ENCODE peak calls at places on chromosomes 16 and 17, in five cellular contexts. O, K, E, Z and J are unnamed samples.

GRCh38 chr17:2377659-2378058 is 23.2 kb downstream of the MNT start:
- DNase-seq in O (no peak), K (no peak), E (no peak), Z (no peak), J (no peak)

GRCh38 chr17:36849871-36850348 is 87.4 kb upstream of the LHX1 start:
- DNase-seq in O (no peak), K (peak; percentile 44), E (no peak), Z (no peak), J (no peak)

GRCh38 chr17:56838687-56839086 is 4.7 kb downstream of the DGKE start:
- DNase-seq in O (no peak), K (no peak), E (no peak), Z (no peak), J (no peak)

GRCh38 chr16:61432421-61432820 is 603.8 kb downstream of the CDH8 start:
- DNase-seq in O (no peak), K (peak; percentile 66), E (no peak), Z (no peak), J (no peak)

GRCh38 chr17:15436399-15437369 is 30.7 kb downstream of the CDRT4 start:
- DNase-seq in O (peak; percentile 44), K (peak; percentile 69), E (peak; percentile 64), Z (peak; percentile 90), J (no peak)

GRCh38 chr17:77354721-77355455 is 214.1 kb downstream of the SEC14L1 start:
- DNase-seq in O (peak; percentile 51), K (peak; percentile 40), E (peak; percentile 76), Z (peak; percentile 88), J (no peak)

GRCh38 chr16:19771796-19772195 is 53.7 kb downstream of the IQCK start:
- DNase-seq in O (no peak), K (no peak), E (no peak), Z (no peak), J (no peak)

GRCh38 chr16:9793623-9794022 is 388.6 kb downstream of the GRIN2A start:
- DNase-seq in O (no peak), K (no peak), E (no peak), Z (no peak), J (no peak)

GRCh38 chr17:76268015-76268749 is 3.0 kb downstream of the UBALD2 start:
- DNase-seq in O (peak; percentile 74), K (peak; percentile 75), E (peak; percentile 78), Z (peak; percentile 94), J (no peak)

GRCh38 chr17:7191571-7192270 is 12.6 kb upstream of the ASGR1 start:
- DNase-seq in O (no peak), K (peak; percentile 61), E (no peak), Z (no peak), J (no peak)

GRCh38 chr16:28108590-28109247 is 45.2 kb upstream of the GSG1L start:
- DNase-seq in O (peak; percentile 18), K (no peak), E (no peak), Z (no peak), J (no peak)

GRCh38 chr16:24610421-24610765 is 71.0 kb downstream of the RBBP6 start:
- DNase-seq in O (no peak), K (peak; percentile 72), E (peak; percentile 32), Z (no peak), J (no peak)

GRCh38 chr16:71737501-71737900 is 13.0 kb upstream of the PHLPP2 start:
- DNase-seq in O (no peak), K (no peak), E (no peak), Z (no peak), J (no peak)

GRCh38 chr16:74865922-74866598 is 91.4 kb upstream of the FA2H start:
- DNase-seq in O (no peak), K (no peak), E (no peak), Z (no peak), J (no peak)

GRCh38 chr16:12298285-12298684 is 321.8 kb downstream of the SNX29 start:
- DNase-seq in O (no peak), K (no peak), E (no peak), Z (no peak), J (no peak)

GRCh38 chr17:2718150-2718938 is 6.8 kb upstream of the CLUH start:
- DNase-seq in O (no peak), K (no peak), E (no peak), Z (no peak), J (no peak)

GRCh38 chr17:8221663-8222379 is 11.4 kb upstream of the AURKB start:
- DNase-seq in O (peak; percentile 87), K (peak; percentile 94), E (peak; percentile 85), Z (peak; percentile 94), J (peak; percentile 81)

GRCh38 chr16:67053767-67054334 is 24.9 kb downstream of the CBFB start:
- DNase-seq in O (no peak), K (no peak), E (no peak), Z (no peak), J (no peak)

GRCh38 chr17:64230551-64231408 is 32.3 kb downstream of the TEX2 start:
- DNase-seq in O (no peak), K (no peak), E (no peak), Z (no peak), J (no peak)
- TF ChIP-seq CTCF in O (no peak), K (no peak), E (no peak), Z (no peak), J (no peak)

GRCh38 chr16:85443531-85443930 is 169.6 kb upstream of the GSE1 start:
- DNase-seq in O (no peak), K (no peak), E (no peak), Z (no peak), J (no peak)

GRCh38 chr16:85441189-85441889 is 171.8 kb upstream of the GSE1 start:
- DNase-seq in O (no peak), K (no peak), E (no peak), Z (no peak), J (no peak)

GRCh38 chr16:85444879-85445778 is 168.0 kb upstream of the GSE1 start:
- DNase-seq in O (peak; percentile 56), K (no peak), E (no peak), Z (no peak), J (no peak)

GRCh38 chr16:85441890-85442670 is 171.0 kb upstream of the GSE1 start:
- DNase-seq in O (no peak), K (no peak), E (no peak), Z (no peak), J (no peak)

DNA sequence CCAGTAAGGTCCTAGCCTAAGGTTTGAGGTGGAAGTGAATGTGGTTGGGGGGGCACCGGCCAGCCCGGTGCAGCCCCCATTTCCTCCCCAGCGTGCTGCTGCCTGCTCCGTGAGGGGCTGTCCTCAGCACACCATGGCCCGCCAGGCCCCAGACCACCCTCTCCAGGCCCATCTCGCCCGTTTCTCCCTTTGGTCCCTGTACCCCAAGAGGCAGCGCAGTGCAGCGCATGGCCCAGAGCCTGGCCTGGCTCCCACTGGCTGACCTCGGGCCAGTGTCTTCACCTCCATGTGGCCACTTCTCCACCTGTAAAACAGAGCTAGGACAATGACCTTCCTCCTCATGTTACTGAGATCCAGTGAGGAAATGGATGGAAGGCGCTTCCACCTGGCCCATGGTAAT is 170.0 kb upstream of the GSE1 start:
- DNase-seq in O (no peak), K (no peak), E (no peak), Z (no peak), J (no peak)
- H3K4me1 ChIP-seq in O (peaks cover 41% of the 10 kb centered on the region), K (no peaks in the 10 kb centered on the region), E (no peaks in the 10 kb centered on the region), Z (no peaks in the 10 kb centered on the region), J (peaks cover 11% of the 10 kb centered on the region)

GRCh38 chr17:48729335-48730239 is 1.0 kb upstream of the HOXB13 start:
- DNase-seq in O (no peak), K (peak; percentile 67), E (no peak), Z (no peak), J (no peak)
- TF ChIP-seq CTCF in O (no peak), K (no peak), E (no peak), Z (no peak), J (no peak)

GRCh38 chr17:81714412-81715106 is 2.5 kb downstream of the SLC25A10 start:
- DNase-seq in O (no peak), K (no peak), E (no peak), Z (no peak), J (no peak)
- H3K4me1 ChIP-seq in O (peaks cover 54% of the 10 kb centered on the region), K (peaks cover 19% of the 10 kb centered on the region), E (peaks cover 35% of the 10 kb centered on the region), Z (no peaks in the 10 kb centered on the region), J (peaks cover 34% of the 10 kb centered on the region)

DNA sequence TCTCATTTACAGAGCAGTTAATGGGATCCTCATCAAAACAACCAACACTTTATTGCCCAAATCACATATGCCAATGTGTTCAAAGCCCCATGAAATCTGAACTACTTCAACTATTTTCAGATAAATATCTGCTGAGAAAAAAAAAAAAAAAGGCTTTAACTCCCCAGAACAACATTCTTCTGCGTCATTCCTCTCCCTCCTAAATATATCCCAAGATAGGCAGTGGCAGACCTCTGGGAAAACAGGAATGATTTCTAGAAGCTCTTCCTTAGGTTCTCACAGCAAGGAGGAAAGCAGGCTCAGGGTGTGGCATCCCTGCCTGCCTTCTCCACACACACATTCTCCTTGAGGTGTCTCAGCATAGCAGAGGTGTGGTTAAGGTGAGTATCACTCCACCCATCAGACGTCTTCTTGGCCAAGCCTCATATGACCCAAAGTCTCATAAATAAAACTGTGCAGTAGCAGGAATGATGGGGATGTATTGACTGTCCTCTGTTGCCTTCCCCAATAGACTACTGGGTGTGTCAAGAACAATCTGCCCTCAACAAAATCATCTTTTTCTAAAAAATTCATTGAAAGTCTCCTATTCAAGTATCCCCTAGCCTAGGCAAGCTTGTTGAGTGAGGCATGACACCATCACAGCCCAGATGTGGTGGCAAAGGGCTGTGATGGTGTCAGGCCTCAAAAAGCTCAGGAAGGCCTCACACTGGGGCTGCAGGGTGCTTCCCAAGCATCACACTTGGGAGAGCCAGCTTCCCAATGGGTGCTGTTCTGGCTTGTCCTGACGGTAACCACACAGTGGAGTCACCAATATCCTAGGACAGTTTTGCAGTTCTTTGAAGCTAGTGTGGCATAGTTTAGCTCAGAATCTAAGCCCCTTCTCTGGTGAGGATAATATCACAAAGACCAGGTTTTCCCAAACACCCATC is 135.4 kb upstream of the SOX9 start:
- DNase-seq in O (no peak), K (no peak), E (no peak), Z (no peak), J (no peak)
- TF ChIP-seq CTCF in O (no peak), K (no peak), E (no peak), Z (no peak), J (no peak)

GRCh38 chr17:5854871-5855554 is 215.2 kb upstream of the WSCD1 start:
- DNase-seq in O (no peak), K (no peak), E (no peak), Z (no peak), J (no peak)
- H3K4me1 ChIP-seq in O (no peaks in the 10 kb centered on the region), K (no peaks in the 10 kb centered on the region), E (no peaks in the 10 kb centered on the region), Z (no peaks in the 10 kb centered on the region), J (no peaks in the 10 kb centered on the region)

DNA sequence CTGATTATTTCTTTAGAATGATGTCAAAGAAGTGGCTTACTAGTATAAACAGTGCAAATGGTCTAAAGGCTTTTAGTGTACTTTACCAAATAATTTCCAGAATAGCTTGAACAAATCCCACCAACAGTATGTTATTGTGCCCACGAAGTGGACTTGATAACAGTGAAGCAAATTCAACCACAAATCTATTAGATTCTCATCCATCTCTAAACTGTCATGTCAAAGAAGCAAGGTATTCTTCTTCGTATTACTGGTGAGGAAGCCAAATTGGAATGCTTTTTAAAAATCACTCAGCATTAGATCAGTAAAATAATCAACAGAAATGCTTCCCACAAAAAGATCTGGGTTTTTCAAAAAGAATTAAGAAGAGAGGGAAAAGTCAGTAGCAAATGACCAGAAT is 114.8 kb downstream of the CYB561 start:
- DNase-seq in O (no peak), K (no peak), E (no peak), Z (no peak), J (no peak)
- TF ChIP-seq CTCF in O (no peak), K (no peak), E (no peak), Z (no peak), J (no peak)

GRCh38 chr16:57376313-57376818 is 4.1 kb downstream of the CX3CL1 start:
- DNase-seq in O (no peak), K (no peak), E (no peak), Z (no peak), J (no peak)
- H3K4me1 ChIP-seq in O (peaks cover 63% of the 10 kb centered on the region), K (peaks cover 7% of the 10 kb centered on the region), E (peaks cover 52% of the 10 kb centered on the region), Z (no peaks in the 10 kb centered on the region), J (peaks cover 28% of the 10 kb centered on the region)